ENCODE peak calls at places on chromosome 7, in ten cellular contexts. One of them, this sample, is unnamed.
A peak's percentile ranks its signal among the peaks of the same experiment; 100 is the strongest.

GRCh38 chr7:6579446-6579845 is 2.2 kb downstream of the ZDHHC4 start:
- DNase-seq in kidney epithelial cell: no peak
- DNase-seq in Calu3: no peak
- DNase-seq in upper lobe of right lung: no peak
- DNase-seq in GM13977: no peak
- DNase-seq in endothelial cell of umbilical vein: no peak
- DNase-seq in right lobe of liver: no peak
- DNase-seq in fibroblast of villous mesenchyme: peak; percentile 7
- DNase-seq in tibial nerve: no peak
- DNase-seq in AG09319: no peak
- DNase-seq in this sample: no peak

GRCh38 chr7:139738772-139739171 is 39.0 kb downstream of the HIPK2 start:
- DNase-seq in kidney epithelial cell: no peak
- DNase-seq in Calu3: no peak
- DNase-seq in upper lobe of right lung: no peak
- DNase-seq in GM13977: no peak
- DNase-seq in endothelial cell of umbilical vein: no peak
- DNase-seq in right lobe of liver: no peak
- DNase-seq in fibroblast of villous mesenchyme: no peak
- DNase-seq in tibial nerve: no peak
- DNase-seq in AG09319: no peak
- DNase-seq in this sample: no peak

GRCh38 chr7:129550673-129551360 is 48.5 kb downstream of the SMKR1 start:
- DNase-seq in kidney epithelial cell: no peak
- DNase-seq in Calu3: no peak
- DNase-seq in upper lobe of right lung: no peak
- DNase-seq in GM13977: no peak
- DNase-seq in endothelial cell of umbilical vein: no peak
- DNase-seq in right lobe of liver: no peak
- DNase-seq in fibroblast of villous mesenchyme: peak; percentile 71
- DNase-seq in tibial nerve: no peak
- DNase-seq in AG09319: peak; percentile 76
- DNase-seq in this sample: no peak

GRCh38 chr7:41294556-41295454 is 408.1 kb downstream of the INHBA start:
- DNase-seq in kidney epithelial cell: no peak
- DNase-seq in Calu3: no peak
- DNase-seq in upper lobe of right lung: no peak
- DNase-seq in GM13977: no peak
- DNase-seq in endothelial cell of umbilical vein: no peak
- DNase-seq in right lobe of liver: no peak
- DNase-seq in fibroblast of villous mesenchyme: no peak
- DNase-seq in tibial nerve: no peak
- DNase-seq in AG09319: no peak
- DNase-seq in this sample: no peak

GRCh38 chr7:64614812-64615211 is 51.1 kb upstream of the ZNF107 start:
- DNase-seq in kidney epithelial cell: no peak
- DNase-seq in Calu3: no peak
- DNase-seq in upper lobe of right lung: no peak
- DNase-seq in GM13977: no peak
- DNase-seq in endothelial cell of umbilical vein: no peak
- DNase-seq in right lobe of liver: no peak
- DNase-seq in fibroblast of villous mesenchyme: no peak
- DNase-seq in tibial nerve: no peak
- DNase-seq in AG09319: no peak
- DNase-seq in this sample: no peak

GRCh38 chr7:55963584-55964168 is 709 bp upstream of the NIPSNAP2 start:
- DNase-seq in kidney epithelial cell: no peak
- DNase-seq in Calu3: no peak
- DNase-seq in upper lobe of right lung: no peak
- DNase-seq in GM13977: no peak
- DNase-seq in endothelial cell of umbilical vein: no peak
- DNase-seq in right lobe of liver: peak; percentile 47
- DNase-seq in fibroblast of villous mesenchyme: no peak
- DNase-seq in tibial nerve: no peak
- DNase-seq in AG09319: no peak
- DNase-seq in this sample: no peak

GRCh38 chr7:2018786-2019692 is 213.7 kb downstream of the MAD1L1 start:
- DNase-seq in kidney epithelial cell: peak; percentile 18
- DNase-seq in Calu3: no peak
- DNase-seq in upper lobe of right lung: peak; percentile 71
- DNase-seq in GM13977: no peak
- DNase-seq in endothelial cell of umbilical vein: peak; percentile 37
- DNase-seq in right lobe of liver: peak; percentile 42
- DNase-seq in fibroblast of villous mesenchyme: peak; percentile 76
- DNase-seq in tibial nerve: no peak
- DNase-seq in AG09319: peak; percentile 69
- DNase-seq in this sample: peak; percentile 65

GRCh38 chr7:148262721-148263229 is 327.8 kb upstream of the C7orf33 start:
- DNase-seq in kidney epithelial cell: no peak
- DNase-seq in Calu3: peak; percentile 73
- DNase-seq in upper lobe of right lung: peak; percentile 71
- DNase-seq in GM13977: peak; percentile 64
- DNase-seq in endothelial cell of umbilical vein: peak; percentile 12
- DNase-seq in right lobe of liver: peak; percentile 59
- DNase-seq in fibroblast of villous mesenchyme: peak; percentile 26
- DNase-seq in tibial nerve: peak; percentile 58
- DNase-seq in AG09319: no peak
- DNase-seq in this sample: peak; percentile 74

GRCh38 chr7:20519641-20520040 is 95.8 kb upstream of the ABCB5 start:
- DNase-seq in kidney epithelial cell: no peak
- DNase-seq in Calu3: no peak
- DNase-seq in upper lobe of right lung: no peak
- DNase-seq in GM13977: no peak
- DNase-seq in endothelial cell of umbilical vein: peak; percentile 48
- DNase-seq in right lobe of liver: no peak
- DNase-seq in fibroblast of villous mesenchyme: no peak
- DNase-seq in tibial nerve: no peak
- DNase-seq in AG09319: no peak
- DNase-seq in this sample: no peak

GRCh38 chr7:86926732-86927131 is 132.7 kb downstream of the ELAPOR2 start:
- DNase-seq in kidney epithelial cell: no peak
- DNase-seq in Calu3: peak; percentile 3
- DNase-seq in upper lobe of right lung: no peak
- DNase-seq in GM13977: peak; percentile 12
- DNase-seq in endothelial cell of umbilical vein: peak; percentile 58
- DNase-seq in right lobe of liver: no peak
- DNase-seq in fibroblast of villous mesenchyme: peak; percentile 47
- DNase-seq in tibial nerve: no peak
- DNase-seq in AG09319: peak; percentile 25
- DNase-seq in this sample: peak; percentile 11

GRCh38 chr7:13948019-13948781 is 41.3 kb downstream of the ETV1 start:
- DNase-seq in kidney epithelial cell: no peak
- DNase-seq in Calu3: no peak
- DNase-seq in upper lobe of right lung: no peak
- DNase-seq in GM13977: no peak
- DNase-seq in endothelial cell of umbilical vein: no peak
- DNase-seq in right lobe of liver: no peak
- DNase-seq in fibroblast of villous mesenchyme: no peak
- DNase-seq in tibial nerve: no peak
- DNase-seq in AG09319: no peak
- DNase-seq in this sample: no peak

GRCh38 chr7:45625067-45625466 is 50.9 kb downstream of the ADCY1 start:
- DNase-seq in kidney epithelial cell: no peak
- DNase-seq in Calu3: no peak
- DNase-seq in upper lobe of right lung: no peak
- DNase-seq in GM13977: no peak
- DNase-seq in endothelial cell of umbilical vein: no peak
- DNase-seq in right lobe of liver: peak; percentile 34
- DNase-seq in fibroblast of villous mesenchyme: peak; percentile 28
- DNase-seq in tibial nerve: no peak
- DNase-seq in AG09319: no peak
- DNase-seq in this sample: peak; percentile 1

GRCh38 chr7:107109955-107110354 is 58.8 kb upstream of the HBP1 start:
- DNase-seq in kidney epithelial cell: no peak
- DNase-seq in Calu3: no peak
- DNase-seq in upper lobe of right lung: no peak
- DNase-seq in GM13977: no peak
- DNase-seq in endothelial cell of umbilical vein: no peak
- DNase-seq in right lobe of liver: no peak
- DNase-seq in fibroblast of villous mesenchyme: no peak
- DNase-seq in tibial nerve: no peak
- DNase-seq in AG09319: no peak
- DNase-seq in this sample: no peak

GRCh38 chr7:142018154-142018553 is 22.5 kb downstream of the MGAM start:
- DNase-seq in kidney epithelial cell: no peak
- DNase-seq in Calu3: no peak
- DNase-seq in upper lobe of right lung: no peak
- DNase-seq in GM13977: no peak
- DNase-seq in endothelial cell of umbilical vein: no peak
- DNase-seq in right lobe of liver: no peak
- DNase-seq in fibroblast of villous mesenchyme: no peak
- DNase-seq in tibial nerve: no peak
- DNase-seq in AG09319: no peak
- DNase-seq in this sample: no peak
- TF ChIP-seq CTCF in kidney epithelial cell: no peak
- TF ChIP-seq CTCF in Calu3: no peak
- TF ChIP-seq CTCF in upper lobe of right lung: no peak
- TF ChIP-seq CTCF in GM13977: no peak
- TF ChIP-seq CTCF in endothelial cell of umbilical vein: no peak
- TF ChIP-seq CTCF in right lobe of liver: no peak
- TF ChIP-seq CTCF in fibroblast of villous mesenchyme: no peak
- TF ChIP-seq CTCF in tibial nerve: no peak
- TF ChIP-seq CTCF in AG09319: no peak
- TF ChIP-seq CTCF in this sample: no peak

DNA sequence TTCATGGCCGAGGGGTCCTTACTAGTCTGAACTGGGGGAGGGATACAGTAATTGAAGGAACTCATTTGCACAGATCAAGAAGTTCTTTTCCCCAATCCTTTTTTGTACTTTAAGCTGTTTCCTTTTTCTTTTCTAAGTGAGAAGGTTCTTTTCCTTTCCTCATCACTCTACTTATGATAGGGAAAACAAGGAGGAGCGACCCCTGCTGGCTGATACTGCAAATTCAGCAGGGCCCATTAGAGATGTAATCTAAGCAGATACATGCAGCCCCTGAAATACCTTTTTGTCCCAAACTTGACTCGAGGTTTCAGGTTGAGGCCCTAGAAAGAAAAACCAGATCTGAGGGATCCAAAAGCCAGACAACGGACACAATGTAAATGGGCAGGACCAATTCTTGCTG is 305.5 kb downstream of the DNAJB9 start:
- DNase-seq in kidney epithelial cell: no peak
- DNase-seq in Calu3: no peak
- DNase-seq in upper lobe of right lung: no peak
- DNase-seq in GM13977: no peak
- DNase-seq in endothelial cell of umbilical vein: peak; percentile 35
- DNase-seq in right lobe of liver: no peak
- DNase-seq in fibroblast of villous mesenchyme: peak; percentile 26
- DNase-seq in tibial nerve: no peak
- DNase-seq in AG09319: no peak
- DNase-seq in this sample: no peak
- TF ChIP-seq CTCF in kidney epithelial cell: no peak
- TF ChIP-seq CTCF in Calu3: peak; percentile 14
- TF ChIP-seq CTCF in upper lobe of right lung: no peak
- TF ChIP-seq CTCF in GM13977: peak; percentile 49
- TF ChIP-seq CTCF in endothelial cell of umbilical vein: peak; percentile 35
- TF ChIP-seq CTCF in right lobe of liver: no peak
- TF ChIP-seq CTCF in fibroblast of villous mesenchyme: peak; percentile 41
- TF ChIP-seq CTCF in tibial nerve: no peak
- TF ChIP-seq CTCF in AG09319: no peak
- TF ChIP-seq CTCF in this sample: no peak

DNA sequence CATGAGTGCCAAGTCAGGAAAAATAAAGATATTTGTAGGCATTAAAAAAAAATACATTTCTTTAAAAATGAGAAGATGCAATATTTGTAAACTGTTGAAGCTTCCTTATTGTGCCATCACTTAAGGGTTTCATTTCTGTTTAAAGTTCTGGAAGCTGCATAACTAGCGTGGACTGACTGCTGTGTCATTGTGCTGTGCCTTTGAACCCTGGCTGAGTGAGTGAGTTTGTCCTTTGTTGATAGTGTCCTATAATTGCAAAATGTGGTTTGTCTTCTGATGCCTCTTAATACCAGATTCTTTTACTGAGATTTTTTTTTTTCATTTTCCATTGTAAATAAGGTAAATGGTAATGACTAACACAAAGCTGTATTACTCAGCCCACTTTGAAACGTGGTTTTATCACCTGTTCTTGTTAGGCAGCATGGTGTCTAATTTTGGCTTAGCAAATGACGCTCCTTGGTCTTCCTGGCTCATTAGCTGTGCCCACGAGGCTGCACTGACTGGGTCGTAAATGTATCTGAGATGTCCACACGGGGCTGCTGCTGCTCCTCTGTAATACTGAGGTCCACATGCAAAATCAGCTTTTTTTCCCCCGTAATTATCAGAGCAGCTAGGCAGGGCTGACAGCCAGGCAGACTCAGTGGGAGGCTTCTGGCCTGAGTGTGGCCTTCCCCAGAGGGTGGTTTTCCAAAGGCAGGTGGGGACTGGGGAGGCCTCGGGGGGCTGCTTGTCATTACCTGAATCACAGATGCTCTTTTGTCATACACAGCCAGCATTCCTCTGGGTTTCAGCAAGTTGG is 14.8 kb downstream of the ZSCAN25 start:
- DNase-seq in kidney epithelial cell: peak; percentile 21
- DNase-seq in Calu3: peak; percentile 5
- DNase-seq in upper lobe of right lung: no peak
- DNase-seq in GM13977: no peak
- DNase-seq in endothelial cell of umbilical vein: no peak
- DNase-seq in right lobe of liver: no peak
- DNase-seq in fibroblast of villous mesenchyme: peak; percentile 28
- DNase-seq in tibial nerve: no peak
- DNase-seq in AG09319: no peak
- DNase-seq in this sample: no peak
- TF ChIP-seq CTCF in kidney epithelial cell: peak; percentile 65
- TF ChIP-seq CTCF in Calu3: no peak
- TF ChIP-seq CTCF in upper lobe of right lung: peak; percentile 25
- TF ChIP-seq CTCF in GM13977: peak; percentile 31
- TF ChIP-seq CTCF in endothelial cell of umbilical vein: no peak
- TF ChIP-seq CTCF in right lobe of liver: peak; percentile 20
- TF ChIP-seq CTCF in fibroblast of villous mesenchyme: peak; percentile 22
- TF ChIP-seq CTCF in tibial nerve: no peak
- TF ChIP-seq CTCF in AG09319: no peak
- TF ChIP-seq CTCF in this sample: no peak

DNA sequence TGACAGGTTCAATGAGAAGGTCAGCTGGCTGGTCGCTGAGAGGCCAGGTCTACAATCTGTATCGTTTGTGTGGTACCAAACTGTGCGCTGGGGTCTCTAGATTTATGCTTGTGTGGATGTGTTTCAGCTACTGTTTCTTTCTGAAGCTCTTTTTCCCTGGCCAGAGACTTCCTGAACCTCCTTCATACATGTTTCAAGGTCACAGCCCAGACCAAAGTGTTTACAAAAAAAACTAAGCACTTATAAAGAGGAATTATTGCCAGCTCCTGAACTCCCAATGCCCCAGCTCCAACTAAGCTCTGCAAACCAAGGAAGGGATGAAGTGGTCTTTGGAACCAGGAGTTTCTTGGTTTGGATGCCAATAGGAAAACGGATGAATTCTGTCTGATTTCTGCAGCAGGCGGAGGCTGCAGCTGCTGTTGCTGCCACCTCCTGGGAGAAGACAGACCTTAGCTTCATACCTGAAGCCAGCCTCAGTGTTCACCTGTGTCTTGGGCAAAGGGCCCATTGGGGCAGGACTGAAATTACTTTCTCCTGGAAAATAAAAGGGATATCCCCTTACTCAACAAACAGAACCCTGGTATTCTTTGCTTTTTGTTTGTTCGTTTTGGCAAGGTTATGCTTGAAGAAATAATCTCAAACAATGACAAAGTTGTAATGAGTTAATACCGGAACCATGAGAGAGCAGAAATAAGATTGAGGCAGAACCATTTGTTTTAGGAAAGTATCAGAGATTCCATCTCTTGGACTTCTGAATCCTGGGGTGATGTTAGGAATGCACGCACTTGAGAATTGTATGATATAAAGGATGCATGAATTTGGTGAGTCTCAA is 24.6 kb upstream of the MKLN1 start:
- DNase-seq in kidney epithelial cell: no peak
- DNase-seq in Calu3: peak; percentile 50
- DNase-seq in upper lobe of right lung: no peak
- DNase-seq in GM13977: peak; percentile 37
- DNase-seq in endothelial cell of umbilical vein: peak; percentile 33
- DNase-seq in right lobe of liver: peak; percentile 54
- DNase-seq in fibroblast of villous mesenchyme: peak; percentile 41
- DNase-seq in tibial nerve: no peak
- DNase-seq in AG09319: no peak
- DNase-seq in this sample: peak; percentile 37
- TF ChIP-seq CTCF in kidney epithelial cell: peak; percentile 71
- TF ChIP-seq CTCF in Calu3: peak; percentile 44
- TF ChIP-seq CTCF in upper lobe of right lung: peak; percentile 53
- TF ChIP-seq CTCF in GM13977: peak; percentile 69
- TF ChIP-seq CTCF in endothelial cell of umbilical vein: peak; percentile 42
- TF ChIP-seq CTCF in right lobe of liver: peak; percentile 46
- TF ChIP-seq CTCF in fibroblast of villous mesenchyme: peak; percentile 61
- TF ChIP-seq CTCF in tibial nerve: peak; percentile 41
- TF ChIP-seq CTCF in AG09319: peak; percentile 37
- TF ChIP-seq CTCF in this sample: peak; percentile 34